ENCODE peak calls at places on chromosomes 16 and 17, in six cellular contexts. U, S, I, Q, K and L are unnamed samples.

GRCh38 chr16:86798247-86799041 is 220.1 kb downstream of the FOXL1 start:
- DNase-seq in K (no peak), S (no peak), Q (no peak), U (no peak), I (no peak), L (no peak)

GRCh38 chr16:89556750-89557149 is 3.7 kb upstream of the RPL13 start:
- DNase-seq in S (no peak), I (no peak), U (no peak), Q (no peak), K (no peak), L (no peak)

GRCh38 chr17:38540514-38540913 is 65.2 kb downstream of the SRCIN1 start:
- DNase-seq in U (no peak), I (no peak), S (no peak), Q (no peak), K (peak), L (no peak)

GRCh38 chr17:75265614-75266314 is 4.1 kb downstream of the MRPS7 start:
- DNase-seq in Q (no peak), U (no peak), S (no peak), K (no peak), I (no peak), L (no peak)

GRCh38 chr17:74994440-74994839 is 7.0 kb downstream of the CDR2L start:
- DNase-seq in S (no peak), U (peak), Q (no peak), K (no peak), I (no peak), L (no peak)

GRCh38 chr17:82775033-82775823 is 23.4 kb downstream of the TBCD start:
- DNase-seq in I (peak), S (no peak), U (no peak), K (peak), Q (peak), L (peak)

GRCh38 chr16:65153365-65154105 is 31.7 kb upstream of the CDH11 start:
- DNase-seq in Q (no peak), S (no peak), I (no peak), K (no peak), U (no peak), L (no peak)

GRCh38 chr16:85422374-85423185 is 190.5 kb upstream of the GSE1 start:
- DNase-seq in K (peak), U (no peak), S (no peak), I (peak), Q (no peak), L (peak)

GRCh38 chr16:68617735-68618134 is 27.4 kb upstream of the CDH3 start:
- DNase-seq in Q (no peak), K (no peak), I (no peak), S (no peak), U (no peak), L (no peak)

GRCh38 chr17:7083592-7083991 is 3.5 kb upstream of the CLEC10A start:
- DNase-seq in K (peak), Q (no peak), S (no peak), U (peak), I (no peak), L (no peak)

GRCh38 chr17:9974460-9975381 is 69.7 kb upstream of the RCVRN start:
- DNase-seq in I (no peak), S (no peak), K (peak), Q (no peak), U (no peak), L (no peak)

GRCh38 chr16:29806641-29807425 is 504 bp downstream of the MAZ start:
- DNase-seq in S (no peak), I (peak), K (peak), U (no peak), Q (peak), L (peak)

GRCh38 chr17:51682115-51682514 is 421.8 kb downstream of the UTP18 start:
- DNase-seq in S (no peak), I (no peak), U (no peak), Q (no peak), K (no peak), L (no peak)

GRCh38 chr17:73196500-73196899 is 3.6 kb downstream of the COG1 start:
- DNase-seq in Q (peak), I (peak), S (no peak), K (peak), U (no peak), L (peak)